ENCODE peak calls at places on chromosomes 3 and 15, in seven cellular contexts. One of them, this sample, is unnamed. For H3K4me1, the result is how much of the 10 kb centered on the place peaks cover.

GRCh38 chr15:33654859-33655258 is 313.4 kb upstream of the CHRM5 start:
- DNase-seq in adrenal gland: no peak
- DNase-seq in upper lobe of left lung: no peak
- DNase-seq in Peyer's patch: no peak
- DNase-seq in ovary: no peak
- DNase-seq in IMR-90: no peak
- DNase-seq in HCT116: no peak
- DNase-seq in this sample: no peak

GRCh38 chr15:88727439-88727838 is 75.8 kb upstream of the ACAN start:
- DNase-seq in adrenal gland: no peak
- DNase-seq in upper lobe of left lung: no peak
- DNase-seq in Peyer's patch: no peak
- DNase-seq in ovary: no peak
- DNase-seq in IMR-90: no peak
- DNase-seq in HCT116: no peak
- DNase-seq in this sample: no peak

GRCh38 chr15:92430067-92430435 is 36.4 kb downstream of the ST8SIA2 start:
- DNase-seq in adrenal gland: no peak
- DNase-seq in upper lobe of left lung: no peak
- DNase-seq in Peyer's patch: no peak
- DNase-seq in ovary: no peak
- DNase-seq in IMR-90: no peak
- DNase-seq in HCT116: no peak
- DNase-seq in this sample: no peak

GRCh38 chr3:9402410-9403228 is 5.2 kb downstream of the SETD5 start:
- DNase-seq in adrenal gland: no peak
- DNase-seq in upper lobe of left lung: peak
- DNase-seq in Peyer's patch: no peak
- DNase-seq in ovary: peak
- DNase-seq in IMR-90: peak
- DNase-seq in HCT116: no peak
- DNase-seq in this sample: peak

GRCh38 chr3:81829946-81830345 is 68.5 kb upstream of the GBE1 start:
- DNase-seq in adrenal gland: no peak
- DNase-seq in upper lobe of left lung: no peak
- DNase-seq in Peyer's patch: no peak
- DNase-seq in ovary: no peak
- DNase-seq in IMR-90: no peak
- DNase-seq in HCT116: no peak
- DNase-seq in this sample: no peak

GRCh38 chr15:93038064-93038705 is 50.8 kb downstream of the RGMA start:
- DNase-seq in adrenal gland: no peak
- DNase-seq in upper lobe of left lung: no peak
- DNase-seq in Peyer's patch: no peak
- DNase-seq in ovary: no peak
- DNase-seq in IMR-90: no peak
- DNase-seq in HCT116: no peak
- DNase-seq in this sample: no peak

GRCh38 chr3:135325726-135326245 is 530.7 kb downstream of the EPHB1 start:
- DNase-seq in adrenal gland: no peak
- DNase-seq in upper lobe of left lung: no peak
- DNase-seq in Peyer's patch: no peak
- DNase-seq in ovary: no peak
- DNase-seq in IMR-90: no peak
- DNase-seq in HCT116: no peak
- DNase-seq in this sample: no peak

GRCh38 chr15:33109345-33109744 is 85.2 kb downstream of the FMN1 start:
- DNase-seq in adrenal gland: no peak
- DNase-seq in upper lobe of left lung: no peak
- DNase-seq in Peyer's patch: no peak
- DNase-seq in ovary: no peak
- DNase-seq in IMR-90: no peak
- DNase-seq in HCT116: no peak
- DNase-seq in this sample: no peak

GRCh38 chr3:64278631-64279030 is 53.4 kb upstream of the PRICKLE2 start:
- DNase-seq in adrenal gland: no peak
- DNase-seq in upper lobe of left lung: no peak
- DNase-seq in Peyer's patch: no peak
- DNase-seq in ovary: no peak
- DNase-seq in IMR-90: peak
- DNase-seq in HCT116: no peak
- DNase-seq in this sample: no peak

GRCh38 chr3:20022954-20023644 is 11.0 kb upstream of the PP2D1 start:
- DNase-seq in adrenal gland: no peak
- DNase-seq in upper lobe of left lung: no peak
- DNase-seq in Peyer's patch: no peak
- DNase-seq in ovary: no peak
- DNase-seq in IMR-90: no peak
- DNase-seq in HCT116: no peak
- DNase-seq in this sample: no peak

GRCh38 chr3:180617049-180617448 is 15.1 kb downstream of the TTC14 start:
- DNase-seq in adrenal gland: no peak
- DNase-seq in upper lobe of left lung: no peak
- DNase-seq in Peyer's patch: no peak
- DNase-seq in ovary: no peak
- DNase-seq in IMR-90: no peak
- DNase-seq in HCT116: no peak
- DNase-seq in this sample: no peak

GRCh38 chr3:67648701-67649100 is 5.7 kb downstream of the SUCLG2 start:
- DNase-seq in adrenal gland: no peak
- DNase-seq in upper lobe of left lung: no peak
- DNase-seq in Peyer's patch: no peak
- DNase-seq in ovary: no peak
- DNase-seq in IMR-90: peak
- DNase-seq in HCT116: no peak
- DNase-seq in this sample: no peak

GRCh38 chr3:55090746-55091145 is 162.9 kb upstream of the LRTM1 start:
- DNase-seq in adrenal gland: no peak
- DNase-seq in upper lobe of left lung: no peak
- DNase-seq in Peyer's patch: no peak
- DNase-seq in ovary: no peak
- DNase-seq in IMR-90: no peak
- DNase-seq in HCT116: no peak
- DNase-seq in this sample: no peak

GRCh38 chr15:70213779-70214178 is 116.1 kb upstream of the TLE3 start:
- DNase-seq in adrenal gland: no peak
- DNase-seq in upper lobe of left lung: no peak
- DNase-seq in Peyer's patch: no peak
- DNase-seq in ovary: no peak
- DNase-seq in IMR-90: no peak
- DNase-seq in HCT116: no peak
- DNase-seq in this sample: no peak

GRCh38 chr15:89299896-89300295 is 34.7 kb downstream of the POLG start:
- DNase-seq in adrenal gland: no peak
- DNase-seq in upper lobe of left lung: no peak
- DNase-seq in Peyer's patch: no peak
- DNase-seq in ovary: no peak
- DNase-seq in IMR-90: peak
- DNase-seq in HCT116: peak
- DNase-seq in this sample: no peak

GRCh38 chr3:129502641-129503386 is 25.6 kb upstream of the RHO start:
- DNase-seq in adrenal gland: no peak
- DNase-seq in upper lobe of left lung: no peak
- DNase-seq in Peyer's patch: no peak
- DNase-seq in ovary: no peak
- DNase-seq in IMR-90: no peak
- DNase-seq in HCT116: no peak
- DNase-seq in this sample: no peak

GRCh38 chr3:129501630-129502029 is 26.8 kb upstream of the RHO start:
- DNase-seq in adrenal gland: no peak
- DNase-seq in upper lobe of left lung: no peak
- DNase-seq in Peyer's patch: no peak
- DNase-seq in ovary: no peak
- DNase-seq in IMR-90: no peak
- DNase-seq in HCT116: no peak
- DNase-seq in this sample: no peak

GRCh38 chr3:129504471-129505100 is 23.9 kb upstream of the RHO start:
- DNase-seq in adrenal gland: no peak
- DNase-seq in upper lobe of left lung: no peak
- DNase-seq in Peyer's patch: no peak
- DNase-seq in ovary: no peak
- DNase-seq in IMR-90: no peak
- DNase-seq in HCT116: no peak
- DNase-seq in this sample: no peak

GRCh38 chr3:129503387-129504010 is 24.9 kb upstream of the RHO start:
- DNase-seq in adrenal gland: no peak
- DNase-seq in upper lobe of left lung: no peak
- DNase-seq in Peyer's patch: no peak
- DNase-seq in ovary: no peak
- DNase-seq in IMR-90: peak
- DNase-seq in HCT116: no peak
- DNase-seq in this sample: no peak

DNA sequence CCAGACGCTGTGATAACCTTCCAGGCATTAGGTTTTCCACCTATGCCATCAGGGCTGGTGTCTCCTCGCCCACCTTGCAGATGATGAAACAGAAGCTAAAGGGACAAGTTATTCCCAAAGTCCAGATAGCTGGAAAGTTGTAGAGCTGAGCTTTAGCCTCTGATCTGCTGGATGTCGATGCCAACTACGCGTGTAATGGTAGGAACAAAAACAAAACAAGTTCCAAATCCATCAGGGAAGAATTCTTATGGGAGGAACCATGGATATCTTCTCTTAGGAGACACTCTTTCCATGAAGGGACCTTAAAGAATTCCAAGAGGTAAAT is 28.1 kb upstream of the RHO start:
- DNase-seq in adrenal gland: no peak
- DNase-seq in upper lobe of left lung: no peak
- DNase-seq in Peyer's patch: no peak
- DNase-seq in ovary: no peak
- DNase-seq in IMR-90: no peak
- DNase-seq in HCT116: no peak
- DNase-seq in this sample: no peak
- H3K4me1 ChIP-seq in adrenal gland: under half
- H3K4me1 ChIP-seq in upper lobe of left lung: half or more
- H3K4me1 ChIP-seq in Peyer's patch: under half
- H3K4me1 ChIP-seq in ovary: under half
- H3K4me1 ChIP-seq in IMR-90: under half
- H3K4me1 ChIP-seq in HCT116: under half
- H3K4me1 ChIP-seq in this sample: under half

GRCh38 chr3:128617557-128618397 is 32.8 kb downstream of the RPN1 start:
- DNase-seq in adrenal gland: peak
- DNase-seq in upper lobe of left lung: peak
- DNase-seq in Peyer's patch: peak
- DNase-seq in ovary: peak
- DNase-seq in IMR-90: peak
- DNase-seq in HCT116: peak
- DNase-seq in this sample: peak
- TF ChIP-seq POLR2A in adrenal gland: no peak
- TF ChIP-seq POLR2A in upper lobe of left lung: peak
- TF ChIP-seq POLR2A in Peyer's patch: no peak
- TF ChIP-seq POLR2A in ovary: no peak
- TF ChIP-seq POLR2A in IMR-90: no peak
- TF ChIP-seq POLR2A in HCT116: no peak
- TF ChIP-seq POLR2A in this sample: peak

GRCh38 chr15:90857883-90858443 is 10.4 kb upstream of the FURIN start:
- DNase-seq in adrenal gland: no peak
- DNase-seq in upper lobe of left lung: no peak
- DNase-seq in Peyer's patch: no peak
- DNase-seq in ovary: no peak
- DNase-seq in IMR-90: no peak
- DNase-seq in HCT116: no peak
- DNase-seq in this sample: no peak
- H3K4me1 ChIP-seq in adrenal gland: under half
- H3K4me1 ChIP-seq in upper lobe of left lung: under half
- H3K4me1 ChIP-seq in Peyer's patch: under half
- H3K4me1 ChIP-seq in ovary: under half
- H3K4me1 ChIP-seq in IMR-90: under half
- H3K4me1 ChIP-seq in HCT116: under half
- H3K4me1 ChIP-seq in this sample: under half

DNA sequence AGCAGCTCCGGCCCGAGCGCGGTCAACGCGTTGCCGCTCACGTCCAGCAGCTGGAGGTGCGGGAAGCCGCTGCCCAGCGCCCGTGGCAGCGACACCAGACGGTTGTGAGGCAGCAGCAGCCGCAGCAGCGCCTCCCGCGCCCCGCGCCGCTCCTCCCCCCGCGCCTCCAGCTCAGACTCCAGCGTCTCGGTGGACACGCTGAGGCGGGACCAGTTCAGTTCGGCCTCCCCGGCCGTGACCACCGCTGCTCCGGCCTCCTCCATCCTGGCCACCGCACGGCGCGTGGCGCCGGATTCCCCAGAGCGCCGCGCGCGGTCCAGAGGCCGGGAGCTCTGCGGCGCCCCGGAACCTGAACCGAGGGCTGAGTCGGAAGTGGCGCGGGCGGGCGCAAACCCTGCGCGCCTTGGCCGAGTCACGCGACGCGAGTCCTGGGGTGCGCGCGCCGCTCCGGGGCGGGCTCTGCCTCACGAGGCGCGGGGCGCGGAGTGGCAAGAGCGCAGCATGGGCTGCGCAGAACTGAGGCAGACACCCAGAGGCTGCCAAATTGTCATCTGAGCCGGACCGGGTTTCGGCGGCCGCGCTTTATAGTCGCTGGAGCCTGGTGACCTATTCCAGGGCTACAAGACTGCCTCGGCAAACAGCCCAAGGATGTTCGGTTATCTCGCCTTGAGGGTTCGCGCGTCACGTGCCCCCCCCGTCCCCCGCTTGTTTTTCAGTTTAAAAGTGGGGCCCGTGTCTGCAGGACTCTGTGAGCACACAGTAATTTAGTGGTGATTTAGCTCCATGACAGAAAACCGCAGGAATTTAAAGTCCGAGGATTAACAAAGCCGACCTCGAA is at the start of gene LRRC58:
- DNase-seq in adrenal gland: peak
- DNase-seq in upper lobe of left lung: peak
- DNase-seq in Peyer's patch: peak
- DNase-seq in ovary: peak
- DNase-seq in IMR-90: peak
- DNase-seq in HCT116: peak
- DNase-seq in this sample: peak
- TF ChIP-seq POLR2A in adrenal gland: peak
- TF ChIP-seq POLR2A in upper lobe of left lung: peak
- TF ChIP-seq POLR2A in Peyer's patch: peak
- TF ChIP-seq POLR2A in ovary: peak
- TF ChIP-seq POLR2A in IMR-90: peak
- TF ChIP-seq POLR2A in HCT116: peak
- TF ChIP-seq POLR2A in this sample: peak

This sample was measured in right lobe of liver.